ENCODE peak calls at places on chromosomes 4 and X, in eight cellular contexts. Z is tibial nerve, K is breast epithelium, E is uterus, N is GM12891, R is IMR-90, S is sigmoid colon, I is ovary. T is an unnamed sample.

GRCh38 chrX:70504772-70505450 is 60.3 kb downstream of the DLG3 start:
- DNase-seq in N (no peak), E (no peak), I (no peak), S (no peak), R (no peak), K (no peak), Z (no peak), T (no peak)

GRCh38 chrX:101595739-101596419 is 21.9 kb downstream of the ARMCX6 start:
- DNase-seq in E (peak), I (no peak), R (peak), S (no peak), N (peak), K (no peak), Z (no peak), T (peak)

GRCh38 chr4:151152033-151152432 is 52.6 kb downstream of the RPS3A start:
- DNase-seq in Z (no peak), N (no peak), R (no peak), E (no peak), S (no peak), I (no peak), K (no peak), T (no peak)

GRCh38 chr4:528296-528695 is 29.3 kb downstream of the PIGG start:
- DNase-seq in Z (no peak), I (no peak), S (no peak), R (no peak), N (no peak), E (no peak), K (no peak), T (no peak)

GRCh38 chr4:65383589-65384305 is 286.5 kb downstream of the EPHA5 start:
- DNase-seq in S (no peak), R (no peak), N (no peak), I (no peak), E (no peak), K (no peak), Z (no peak), T (no peak)

GRCh38 chr4:119659576-119659975 is 31.0 kb upstream of the PDE5A start:
- DNase-seq in K (no peak), I (no peak), N (no peak), E (no peak), Z (no peak), R (peak), S (no peak), T (no peak)

GRCh38 chrX:10744011-10744410 is 123.6 kb upstream of the MID1 start:
- DNase-seq in R (no peak), S (no peak), N (no peak), Z (no peak), K (no peak), E (no peak), I (no peak), T (no peak)

GRCh38 chrX:134749651-134750450 is 91.6 kb upstream of the PLAC1 start:
- DNase-seq in K (no peak), Z (no peak), E (no peak), R (no peak), S (no peak), N (no peak), I (no peak), T (no peak)

GRCh38 chr4:85210353-85210752 is 243.9 kb upstream of the WDFY3 start:
- DNase-seq in I (no peak), K (no peak), E (no peak), Z (no peak), S (no peak), R (no peak), N (no peak), T (no peak)

GRCh38 chr4:176668324-176668723 is 124.4 kb downstream of the VEGFC start:
- DNase-seq in K (no peak), Z (no peak), R (no peak), S (no peak), N (no peak), I (no peak), E (no peak), T (no peak)

GRCh38 chr4:180106122-180106521 is 2137.1 kb upstream of the TENM3 start:
- DNase-seq in R (peak), N (no peak), K (no peak), Z (no peak), S (no peak), I (no peak), E (no peak), T (no peak)

GRCh38 chr4:61739899-61740298 is 539.8 kb downstream of the ADGRL3 start:
- DNase-seq in K (no peak), N (no peak), I (no peak), S (no peak), R (no peak), E (no peak), Z (no peak), T (no peak)

GRCh38 chrX:106286053-106286650 is 118.0 kb downstream of the PWWP3B start:
- DNase-seq in K (no peak), I (no peak), S (no peak), E (no peak), R (no peak), Z (no peak), N (no peak), T (no peak)

DNA sequence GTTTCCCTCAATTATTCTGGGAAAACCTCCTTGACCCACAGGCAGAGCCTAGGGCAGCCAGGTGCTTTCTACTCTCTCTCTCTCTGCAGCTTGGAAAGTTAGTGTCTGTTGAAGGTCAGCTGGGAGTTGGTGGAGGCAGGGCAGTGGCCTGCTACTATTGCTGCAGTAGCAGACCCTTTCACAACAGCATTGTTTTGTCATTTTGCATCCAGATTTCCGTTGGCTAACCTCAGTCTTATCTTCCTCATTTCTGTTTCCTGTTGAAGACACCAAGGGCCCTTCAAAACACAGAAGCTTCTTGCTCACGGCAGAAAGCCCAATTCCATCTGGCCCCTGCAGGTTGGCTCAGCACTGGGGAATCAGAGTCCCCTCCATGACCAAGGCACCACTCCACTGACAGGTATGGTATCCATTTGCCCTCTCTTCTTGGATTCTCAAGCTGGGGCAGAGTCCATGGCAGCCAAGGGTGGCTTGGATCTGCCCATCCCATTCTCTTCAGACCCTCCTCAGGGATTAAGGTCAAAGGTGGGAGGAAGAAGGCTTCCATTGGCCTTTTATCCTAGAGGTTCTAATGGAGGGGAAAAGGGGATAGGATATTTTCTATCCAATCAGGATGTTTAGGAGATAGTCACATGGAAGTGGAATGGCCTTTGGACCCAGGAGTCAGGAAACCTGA is 24.6 kb downstream of the VSIG4 start:
- DNase-seq in Z (no peak), N (no peak), K (no peak), I (no peak), E (no peak), R (no peak), S (no peak), T (no peak)
- TF ChIP-seq POLR2A in Z (no peak), N (no peak), K (no peak), I (no peak), E (no peak), R (no peak), S (no peak), T (no peak)

GRCh38 chr4:3407930-3408792 is 33.6 kb upstream of the HGFAC start:
- DNase-seq in E (peak), K (no peak), N (no peak), I (peak), S (peak), Z (no peak), R (no peak), T (no peak)
- TF ChIP-seq POLR2A in E (no peak), K (no peak), N (no peak), I (no peak), S (no peak), Z (no peak), R (no peak), T (no peak)

GRCh38 chrX:110374544-110374943 is 15.9 kb downstream of the RTL9 start:
- DNase-seq in E (no peak), N (no peak), R (no peak), Z (no peak), I (no peak), K (no peak), S (no peak), T (no peak)
- TF ChIP-seq POLR2A in E (no peak), N (no peak), R (no peak), Z (no peak), I (no peak), K (no peak), S (no peak), T (no peak)

GRCh38 chr4:53377319-53378170 is at the start of gene FIP1L1:
- DNase-seq in S (peak), N (peak), I (peak), Z (peak), E (peak), K (peak), R (peak), T (peak)
- TF ChIP-seq POLR2A in S (peak), N (peak), I (peak), Z (peak), E (peak), K (peak), R (peak), T (peak)

GRCh38 chr4:17511950-17512795 is at the start of gene QDPR:
- DNase-seq in N (peak), S (peak), I (peak), R (peak), Z (peak), E (peak), K (peak), T (peak)
- TF ChIP-seq POLR2A in N (no peak), S (no peak), I (no peak), R (no peak), Z (no peak), E (peak), K (no peak), T (peak)

DNA sequence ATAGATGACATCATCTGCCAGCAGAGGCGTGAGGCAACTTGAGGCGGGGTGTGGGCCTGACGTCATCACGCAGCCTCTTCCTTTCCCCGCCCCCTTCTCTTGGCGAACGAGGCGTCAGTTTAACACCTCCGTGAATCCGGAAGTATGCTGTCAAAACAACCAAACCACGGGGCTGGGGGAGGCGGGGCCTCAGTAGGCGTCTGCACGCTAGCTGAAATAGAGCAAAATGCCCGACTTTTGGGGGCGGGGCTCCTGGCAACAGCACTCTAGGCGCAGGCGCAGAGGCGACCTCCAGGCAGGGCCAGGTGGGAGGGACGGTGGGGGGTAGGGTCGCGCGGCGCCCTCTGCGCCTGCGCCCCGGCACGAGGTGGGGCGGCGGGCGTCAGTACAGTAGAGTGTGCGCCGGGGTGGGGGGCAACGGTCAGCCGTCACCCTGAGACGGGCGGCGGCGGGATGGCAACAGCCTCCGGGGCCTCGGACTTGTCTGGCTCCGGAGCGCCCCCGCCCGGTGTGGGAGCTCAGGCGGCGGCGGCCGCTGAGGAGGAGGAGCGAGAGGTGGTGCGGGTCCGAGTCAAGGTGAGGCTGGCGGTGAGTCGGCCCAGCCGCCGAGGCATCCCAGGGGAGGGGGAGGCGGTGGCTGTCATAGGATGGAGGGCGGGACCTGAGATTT is at the start of gene TBC1D25:
- DNase-seq in K (peak), S (peak), Z (peak), E (peak), R (peak), I (peak), N (peak), T (peak)
- TF ChIP-seq POLR2A in K (no peak), S (no peak), Z (no peak), E (peak), R (peak), I (no peak), N (no peak), T (peak)

GRCh38 chrX:18983711-18984380 is at the start of gene PHKA2:
- DNase-seq in S (peak), N (no peak), E (peak), I (no peak), K (peak), Z (peak), R (no peak), T (peak)
- TF ChIP-seq POLR2A in S (no peak), N (no peak), E (no peak), I (no peak), K (no peak), Z (no peak), R (no peak), T (no peak)

GRCh38 chr4:76896731-76897521 is 1.0 kb downstream of the SOWAHB start:
- DNase-seq in K (peak), N (peak), E (no peak), Z (no peak), I (no peak), R (peak), S (no peak), T (no peak)
- TF ChIP-seq POLR2A in K (no peak), N (no peak), E (no peak), Z (no peak), I (no peak), R (no peak), S (no peak), T (no peak)

GRCh38 chr4:109815151-109816081 is at the start of gene GAR1:
- DNase-seq in K (peak), E (peak), S (peak), Z (peak), N (peak), I (peak), R (peak), T (peak)
- TF ChIP-seq POLR2A in K (peak), E (peak), S (no peak), Z (no peak), N (peak), I (no peak), R (peak), T (peak)

T was measured in H54.